ENCODE peak calls at places on chromosome 6, in seven cellular contexts. X is colonic mucosa, J is progenitor cell of endocrine pancreas, W is cardiac fibroblast, Z is heart right ventricle, N is WTC11, O is choroid plexus epithelial cell. C is an unnamed sample.

GRCh38 chr6:89183294-89183693 is 33.9 kb downstream of the GABRR1 start:
- DNase-seq in X (no peak), J (no peak), W (no peak), Z (no peak), N (no peak), O (no peak), C (no peak)

GRCh38 chr6:153852481-153852880 is 186.6 kb upstream of the OPRM1 start:
- DNase-seq in X (no peak), J (no peak), W (no peak), Z (no peak), N (no peak), O (peak), C (no peak)

GRCh38 chr6:14059791-14060436 is 57.7 kb upstream of the CD83 start:
- DNase-seq in X (no peak), J (no peak), W (no peak), Z (peak), N (no peak), O (no peak), C (no peak)

GRCh38 chr6:37391100-37391499 is 37.3 kb downstream of the RNF8 start:
- DNase-seq in X (no peak), J (no peak), W (no peak), Z (no peak), N (no peak), O (no peak), C (no peak)

GRCh38 chr6:61586934-61587537 is 699.0 kb downstream of the KHDRBS2 start:
- DNase-seq in X (no peak), J (no peak), W (no peak), Z (peak), N (no peak), O (no peak), C (no peak)

GRCh38 chr6:140677781-140678528 is 1303.5 kb upstream of the CITED2 start:
- DNase-seq in X (no peak), J (no peak), W (no peak), Z (no peak), N (no peak), O (peak), C (no peak)

GRCh38 chr6:122285292-122285913 is 114.0 kb upstream of the HSF2 start:
- DNase-seq in X (no peak), J (no peak), W (no peak), Z (no peak), N (no peak), O (peak), C (no peak)

GRCh38 chr6:22147983-22148797 is 148.6 kb downstream of the PRL start:
- DNase-seq in X (peak), J (no peak), W (peak), Z (peak), N (no peak), O (peak), C (no peak)

GRCh38 chr6:6736753-6737654 is 148.5 kb downstream of the LY86 start:
- DNase-seq in X (peak), J (no peak), W (peak), Z (peak), N (peak), O (peak), C (peak)

GRCh38 chr6:144378437-144378836 is 93.3 kb downstream of the UTRN start:
- DNase-seq in X (peak), J (no peak), W (peak), Z (no peak), N (no peak), O (no peak), C (no peak)

GRCh38 chr6:52500268-52501129 is 76.4 kb downstream of the TRAM2 start:
- DNase-seq in X (no peak), J (no peak), W (peak), Z (no peak), N (no peak), O (no peak), C (no peak)

GRCh38 chr6:132369526-132369925 is 31.7 kb downstream of the MOXD1 start:
- DNase-seq in X (no peak), J (no peak), W (peak), Z (no peak), N (no peak), O (peak), C (no peak)

GRCh38 chr6:10237284-10238043 is 177.4 kb downstream of the TFAP2A start:
- DNase-seq in X (no peak), J (no peak), W (no peak), Z (no peak), N (no peak), O (no peak), C (no peak)

GRCh38 chr6:49549691-49550412 is 616 bp upstream of the C6orf141 start:
- DNase-seq in X (no peak), J (no peak), W (no peak), Z (no peak), N (no peak), O (no peak), C (no peak)

GRCh38 chr6:92647630-92648029 is 771.7 kb downstream of the EPHA7 start:
- DNase-seq in X (no peak), J (no peak), W (no peak), Z (no peak), N (no peak), O (peak), C (no peak)

GRCh38 chr6:21999012-21999528 is 297.8 kb downstream of the PRL start:
- DNase-seq in X (no peak), J (no peak), W (peak), Z (peak), N (no peak), O (peak), C (no peak)

GRCh38 chr6:148814082-148814790 is 67.4 kb downstream of the UST start:
- DNase-seq in X (no peak), J (no peak), W (no peak), Z (no peak), N (no peak), O (no peak), C (no peak)

GRCh38 chr6:168451805-168452204 is 10.8 kb downstream of the SMOC2 start:
- DNase-seq in X (no peak), J (no peak), W (no peak), Z (no peak), N (peak), O (no peak), C (no peak)

GRCh38 chr6:52352239-52353008 is 9.5 kb upstream of the PAQR8 start:
- DNase-seq in X (peak), J (no peak), W (peak), Z (no peak), N (no peak), O (peak), C (no peak)

GRCh38 chr6:75600694-75601265 is 900 bp upstream of the SENP6 start:
- DNase-seq in X (no peak), J (no peak), W (peak), Z (no peak), N (no peak), O (no peak), C (no peak)

GRCh38 chr6:143545976-143546547 is 34.5 kb upstream of the FUCA2 start:
- DNase-seq in X (no peak), J (no peak), W (no peak), Z (no peak), N (no peak), O (peak), C (no peak)

GRCh38 chr6:136723780-136724179 is 68.5 kb downstream of the MAP3K5 start:
- DNase-seq in X (no peak), J (no peak), W (no peak), Z (no peak), N (no peak), O (no peak), C (no peak)

GRCh38 chr6:159645659-159646058 is 47.4 kb downstream of the SOD2 start:
- DNase-seq in X (no peak), J (no peak), W (peak), Z (no peak), N (no peak), O (peak), C (no peak)

GRCh38 chr6:123415844-123416468 is 220.8 kb downstream of the TRDN start:
- DNase-seq in X (peak), J (peak), W (peak), Z (peak), N (peak), O (peak), C (peak)

GRCh38 chr6:156028310-156029131 is 572.9 kb upstream of the NOX3 start:
- DNase-seq in X (no peak), J (no peak), W (no peak), Z (no peak), N (no peak), O (no peak), C (no peak)

GRCh38 chr6:168125429-168126001 is 46.5 kb upstream of the FRMD1 start:
- DNase-seq in X (peak), J (peak), W (no peak), Z (no peak), N (no peak), O (no peak), C (no peak)

GRCh38 chr6:1884313-1884712 is 274.6 kb downstream of the FOXC1 start:
- DNase-seq in X (no peak), J (no peak), W (no peak), Z (no peak), N (no peak), O (no peak), C (no peak)

GRCh38 chr6:9523462-9523861 is 891.4 kb downstream of the TFAP2A start:
- DNase-seq in X (no peak), J (no peak), W (peak), Z (no peak), N (no peak), O (peak), C (no peak)

GRCh38 chr6:35568967-35569606 is 56.4 kb upstream of the TULP1 start:
- DNase-seq in X (peak), J (no peak), W (peak), Z (no peak), N (peak), O (peak), C (peak)
- TF ChIP-seq CTCF in X (peak), J (peak), W (peak), Z (no peak), N (peak), O (peak), C (peak)

GRCh38 chr6:117829594-117830319 is 77.3 kb upstream of the SLC35F1 start:
- DNase-seq in X (no peak), J (peak), W (peak), Z (no peak), N (peak), O (peak), C (peak)
- TF ChIP-seq CTCF in X (no peak), J (peak), W (peak), Z (peak), N (peak), O (peak), C (peak)

GRCh38 chr6:25387921-25388320 is 108.7 kb downstream of the CARMIL1 start:
- DNase-seq in X (no peak), J (no peak), W (no peak), Z (no peak), N (no peak), O (no peak), C (no peak)

GRCh38 chr6:25388776-25389175 is 109.6 kb downstream of the CARMIL1 start:
- DNase-seq in X (no peak), J (no peak), W (no peak), Z (no peak), N (no peak), O (no peak), C (no peak)

GRCh38 chr6:25395731-25396130 is 116.6 kb downstream of the CARMIL1 start:
- DNase-seq in X (no peak), J (no peak), W (no peak), Z (no peak), N (no peak), O (no peak), C (no peak)

GRCh38 chr6:25389501-25389900 is 110.3 kb downstream of the CARMIL1 start:
- DNase-seq in X (no peak), J (no peak), W (peak), Z (no peak), N (no peak), O (peak), C (no peak)

DNA sequence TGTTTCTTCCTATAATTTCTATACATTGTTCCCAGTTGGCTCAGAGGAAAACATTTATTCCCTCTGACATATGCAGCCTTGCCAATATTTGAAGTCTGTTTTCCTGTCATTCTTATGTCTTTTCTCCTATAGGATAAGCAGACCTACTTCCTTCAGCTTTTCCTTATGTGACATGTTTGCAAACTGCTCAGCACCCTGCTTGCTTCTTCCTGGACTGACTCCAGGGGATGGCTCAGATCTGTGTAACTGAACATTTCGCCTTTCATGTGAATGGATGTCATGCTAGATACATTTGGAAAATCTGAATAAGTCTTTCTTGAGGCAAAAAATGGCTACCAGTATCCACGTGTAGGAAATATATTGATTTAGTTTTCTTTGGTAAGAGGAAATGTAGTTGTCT is 113.2 kb downstream of the CARMIL1 start:
- DNase-seq in X (no peak), J (no peak), W (peak), Z (no peak), N (no peak), O (peak), C (no peak)
- TF ChIP-seq CTCF in X (no peak), J (no peak), W (no peak), Z (no peak), N (no peak), O (no peak), C (no peak)

GRCh38 chr6:44309092-44309491 is 4.1 kb downstream of the AARS2 start:
- DNase-seq in X (no peak), J (no peak), W (peak), Z (peak), N (no peak), O (peak), C (no peak)
- TF ChIP-seq CTCF in X (no peak), J (no peak), W (no peak), Z (no peak), N (no peak), O (no peak), C (no peak)

DNA sequence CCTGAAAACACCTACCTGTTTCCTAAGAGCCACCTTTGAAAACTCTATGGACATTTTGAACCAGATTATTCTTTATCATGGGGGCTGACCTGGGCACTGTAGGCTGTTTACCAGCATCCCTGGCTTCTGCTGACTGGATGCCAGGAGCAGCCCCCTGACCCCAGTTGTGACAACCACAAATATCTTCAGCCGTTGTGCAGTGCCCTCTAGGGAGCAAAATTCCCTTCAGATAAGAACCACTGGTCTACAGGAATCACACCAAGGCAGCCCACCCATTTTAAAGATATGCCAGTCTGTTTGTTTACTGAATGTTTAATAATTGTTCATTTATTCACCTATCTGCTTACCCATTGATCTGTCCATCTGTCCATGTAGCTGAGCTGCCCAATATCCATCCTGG is 276.9 kb downstream of the NRN1 start:
- DNase-seq in X (no peak), J (no peak), W (no peak), Z (no peak), N (no peak), O (no peak), C (no peak)
- TF ChIP-seq CTCF in X (no peak), J (no peak), W (no peak), Z (no peak), N (no peak), O (no peak), C (no peak)

DNA sequence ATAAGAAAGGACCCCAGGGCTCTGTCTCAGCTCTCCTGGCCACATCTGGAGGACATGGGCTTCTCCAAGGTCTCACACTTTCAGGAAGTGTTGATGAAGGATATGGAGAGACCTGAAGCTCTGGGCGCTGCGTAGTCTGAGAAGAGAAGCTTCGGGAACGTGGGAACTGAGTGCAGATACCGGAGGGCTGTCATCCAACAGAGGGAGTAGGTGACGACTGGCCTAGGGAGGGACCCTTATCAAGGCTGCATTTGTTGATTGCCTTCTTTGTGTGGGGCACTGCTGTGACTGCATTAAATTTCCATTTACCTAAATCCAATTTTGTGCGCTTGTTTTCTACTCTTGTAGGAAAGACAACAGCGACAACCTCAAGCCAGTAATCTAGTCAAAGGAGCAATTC is 63.4 kb downstream of the PLG start:
- DNase-seq in X (no peak), J (no peak), W (no peak), Z (no peak), N (peak), O (no peak), C (no peak)
- TF ChIP-seq CTCF in X (no peak), J (peak), W (no peak), Z (no peak), N (no peak), O (no peak), C (no peak)